ENCODE peak calls at places on chromosomes 3 and 15, in five cellular contexts. U is neural crest cell, C is GM13977, W is thoracic aorta, J is HFFc6. Q is an unnamed sample.

GRCh38 chr15:71662306-71662705 is 148.0 kb upstream of the NR2E3 start:
- DNase-seq in U (no peak), C (no peak), W (no peak), J (no peak), Q (no peak)

GRCh38 chr15:57923750-57924149 is 141.8 kb downstream of the ALDH1A2 start:
- DNase-seq in U (no peak), C (no peak), W (no peak), J (no peak), Q (no peak)

GRCh38 chr15:39362832-39363561 is 217.9 kb upstream of the THBS1 start:
- DNase-seq in U (no peak), C (no peak), W (no peak), J (peak; percentile 96), Q (no peak)

GRCh38 chr15:69224383-69224782 is 63.9 kb downstream of the GLCE start:
- DNase-seq in U (no peak), C (no peak), W (no peak), J (no peak), Q (no peak)

GRCh38 chr15:66014639-66015182 is 145.4 kb downstream of the RAB11A start:
- DNase-seq in U (no peak), C (no peak), W (no peak), J (no peak), Q (no peak)

GRCh38 chr3:128878556-128879124 is 780 bp upstream of the ACAD9 start:
- DNase-seq in U (no peak), C (peak; percentile 31), W (no peak), J (peak; percentile 75), Q (no peak)

GRCh38 chr3:46276497-46277099 is 34.3 kb downstream of the CCR3 start:
- DNase-seq in U (peak; percentile 14), C (peak; percentile 26), W (no peak), J (peak; percentile 30), Q (no peak)

GRCh38 chr3:144466114-144466513 is 494.5 kb downstream of the DIPK2A start:
- DNase-seq in U (no peak), C (no peak), W (no peak), J (no peak), Q (no peak)

GRCh38 chr3:16884748-16885587 is at the start of gene PLCL2:
- DNase-seq in U (peak; percentile 33), C (peak; percentile 84), W (no peak), J (peak; percentile 29), Q (no peak)

GRCh38 chr3:132164469-132165092 is 129.8 kb upstream of the CPNE4 start:
- DNase-seq in U (no peak), C (no peak), W (no peak), J (no peak), Q (no peak)

GRCh38 chr3:132593950-132594328 is 3.1 kb upstream of the ACKR4 start:
- DNase-seq in U (no peak), C (no peak), W (no peak), J (peak; percentile 78), Q (no peak)

GRCh38 chr15:81828135-81828534 is 217.7 kb downstream of the MEX3B start:
- DNase-seq in U (no peak), C (no peak), W (no peak), J (no peak), Q (no peak)

GRCh38 chr15:96171842-96172241 is 158.7 kb upstream of the NR2F2 start:
- DNase-seq in U (no peak), C (no peak), W (no peak), J (peak; percentile 14), Q (no peak)

GRCh38 chr15:40369474-40369869 is 11.5 kb downstream of the DISP2 start:
- DNase-seq in U (no peak), C (no peak), W (no peak), J (no peak), Q (no peak)

GRCh38 chr15:78256044-78256437 is 8.3 kb upstream of the DNAJA4 start:
- DNase-seq in U (no peak), C (no peak), W (no peak), J (no peak), Q (no peak)

GRCh38 chr3:175208316-175208715 is 349.2 kb downstream of the NAALADL2 start:
- DNase-seq in U (no peak), C (no peak), W (no peak), J (peak; percentile 23), Q (no peak)

GRCh38 chr15:83659011-83659811 is 5.3 kb downstream of the ADAMTSL3 start:
- DNase-seq in U (no peak), C (no peak), W (no peak), J (no peak), Q (no peak)

GRCh38 chr3:180447156-180447555 is 154.8 kb upstream of the TTC14 start:
- DNase-seq in U (no peak), C (no peak), W (no peak), J (peak; percentile 64), Q (no peak)

DNA sequence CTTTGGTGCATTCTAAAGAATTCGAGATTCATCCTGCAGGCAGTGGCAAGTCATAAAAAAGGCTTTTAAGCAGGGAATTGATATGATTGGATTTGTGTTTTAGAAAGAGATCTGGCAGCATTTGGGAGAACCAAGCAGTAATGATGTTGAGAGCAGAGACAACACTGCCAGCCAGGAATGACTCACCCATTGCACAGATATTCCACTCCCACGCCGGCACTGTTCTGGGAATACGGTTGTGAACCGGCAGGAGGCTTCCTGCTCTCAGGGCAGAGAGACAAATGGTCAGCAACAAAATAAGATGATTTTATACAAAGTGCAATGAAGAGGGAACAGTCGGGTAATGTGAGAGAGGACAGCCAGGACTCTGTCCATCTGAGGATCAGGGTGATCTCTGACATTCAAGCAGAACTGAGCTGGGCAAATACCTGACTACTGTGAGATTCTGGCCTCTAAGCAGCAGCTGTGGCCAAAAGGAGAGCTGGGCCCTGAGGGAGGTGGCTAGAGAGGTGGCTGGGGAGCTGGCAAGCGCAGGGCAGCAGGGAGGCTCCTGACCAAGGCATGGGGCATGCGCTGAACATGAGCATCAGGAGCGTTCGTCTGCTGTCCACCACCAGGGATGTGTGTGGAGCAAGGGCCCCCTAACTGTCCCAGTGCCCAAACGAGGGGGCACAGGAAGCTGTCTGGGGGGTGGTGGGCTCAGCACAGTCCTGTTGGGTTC is 56.1 kb upstream of the PLXNA1 start:
- DNase-seq in U (no peak), C (no peak), W (peak; percentile 70), J (peak; percentile 86), Q (no peak)
- TF ChIP-seq CTCF in U (no peak), C (no peak), W (peak; percentile 37), J (peak; percentile 59), Q (no peak)

GRCh38 chr3:53675942-53676341 is 170.3 kb downstream of the CHDH start:
- DNase-seq in U (no peak), C (no peak), W (no peak), J (no peak), Q (no peak)

GRCh38 chr3:53675022-53675697 is 171.1 kb downstream of the CHDH start:
- DNase-seq in U (no peak), C (no peak), W (no peak), J (no peak), Q (no peak)

GRCh38 chr3:53680026-53680425 is 166.2 kb downstream of the CHDH start:
- DNase-seq in U (no peak), C (no peak), W (no peak), J (no peak), Q (no peak)

GRCh38 chr3:53674582-53674981 is 171.6 kb downstream of the CHDH start:
- DNase-seq in U (no peak), C (no peak), W (no peak), J (no peak), Q (no peak)

DNA sequence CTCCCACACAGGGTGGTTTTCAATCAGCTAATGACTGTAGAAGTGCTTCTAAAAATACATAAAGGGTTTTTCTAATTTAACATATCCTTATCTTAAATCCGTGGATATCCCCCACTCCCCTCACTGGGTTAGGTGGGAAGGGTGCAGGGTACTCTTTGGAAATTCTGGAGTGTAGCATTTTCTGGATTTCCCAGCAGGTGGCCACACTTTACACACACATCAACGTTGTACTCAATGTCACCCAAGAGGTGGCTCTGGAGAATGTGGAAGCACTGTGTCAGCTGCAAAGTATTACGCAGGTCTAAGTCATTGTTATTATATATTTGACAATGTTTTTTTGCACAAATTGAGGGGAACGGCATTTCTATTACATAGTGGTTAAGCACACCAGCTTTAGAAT is 168.8 kb downstream of the CHDH start:
- DNase-seq in U (no peak), C (peak; percentile 32), W (no peak), J (no peak), Q (no peak)
- TF ChIP-seq CTCF in U (peak; percentile 45), C (peak; percentile 28), W (no peak), J (peak; percentile 61), Q (peak; percentile 10)

GRCh38 chr15:37682304-37682703 is 252.1 kb upstream of the TMCO5A start:
- DNase-seq in U (no peak), C (no peak), W (no peak), J (no peak), Q (no peak)
- TF ChIP-seq CTCF in U (peak; percentile 36), C (no peak), W (no peak), J (peak; percentile 65), Q (peak; percentile 4)

GRCh38 chr3:39181408-39182335 is 10.7 kb downstream of the XIRP1 start:
- DNase-seq in U (no peak), C (no peak), W (no peak), J (no peak), Q (no peak)
- TF ChIP-seq CTCF in U (peak; percentile 26), C (no peak), W (no peak), J (peak; percentile 26), Q (no peak)

GRCh38 chr3:12901631-12902045 is 60.3 kb upstream of the RPL32 start:
- DNase-seq in U (no peak), C (no peak), W (no peak), J (no peak), Q (no peak)
- TF ChIP-seq CTCF in U (no peak), C (peak; percentile 9), W (no peak), J (no peak), Q (peak; percentile 15)

DNA sequence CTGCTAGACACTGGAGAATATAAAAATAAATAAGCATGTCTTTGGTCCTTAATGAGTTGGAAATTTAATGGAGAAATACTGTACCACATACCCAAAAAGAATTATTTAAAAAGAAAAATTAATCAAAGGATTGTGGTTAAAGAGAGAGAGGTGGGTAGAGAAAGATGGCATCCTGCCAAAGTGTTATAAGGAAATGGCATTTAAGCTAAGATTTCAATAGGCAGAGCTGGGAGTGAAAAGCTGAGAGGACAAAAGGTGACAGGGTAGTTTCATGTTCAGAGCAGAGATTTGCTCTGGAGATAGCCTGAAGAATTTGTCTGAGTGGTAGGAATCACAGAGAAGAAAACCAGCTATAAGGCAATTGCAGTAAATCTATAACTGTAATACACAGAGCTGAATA is 181.0 kb downstream of the SI start:
- DNase-seq in U (no peak), C (no peak), W (no peak), J (no peak), Q (no peak)
- TF ChIP-seq CTCF in U (no peak), C (no peak), W (no peak), J (no peak), Q (no peak)

GRCh38 chr3:134640872-134641470 is 9.9 kb downstream of the KY start:
- DNase-seq in U (peak; percentile 46), C (peak; percentile 52), W (no peak), J (peak; percentile 14), Q (no peak)
- TF ChIP-seq CTCF in U (peak; percentile 61), C (peak; percentile 37), W (no peak), J (peak; percentile 75), Q (peak; percentile 34)

GRCh38 chr15:25134546-25134945 is 179.8 kb downstream of the SNRPN start:
- DNase-seq in U (no peak), C (no peak), W (no peak), J (no peak), Q (no peak)
- TF ChIP-seq CTCF in U (peak; percentile 37), C (no peak), W (no peak), J (peak; percentile 56), Q (no peak)

GRCh38 chr3:70614111-70614510 is 301.7 kb upstream of the MDFIC2 start:
- DNase-seq in U (no peak), C (no peak), W (no peak), J (no peak), Q (no peak)
- TF ChIP-seq CTCF in U (no peak), C (no peak), W (no peak), J (no peak), Q (no peak)

GRCh38 chr3:89246326-89246725 is 138.9 kb downstream of the EPHA3 start:
- DNase-seq in U (peak; percentile 23), C (no peak), W (no peak), J (no peak), Q (no peak)
- TF ChIP-seq CTCF in U (no peak), C (no peak), W (no peak), J (peak; percentile 6), Q (no peak)

Q was measured in D721Med.